ENCODE peak calls at places on chromosome 5, in five cellular contexts. One of them, this sample, is unnamed.
A peak's percentile ranks its signal among the peaks of the same experiment; 100 is the strongest.

GRCh38 chr5:104774372-104774771 is 1211.8 kb upstream of the NUDT12 start:
- DNase-seq in left lung: no peak
- DNase-seq in H9: no peak
- DNase-seq in psoas muscle: no peak
- DNase-seq in cardiac muscle cell: no peak
- DNase-seq in this sample: no peak

GRCh38 chr5:168295574-168296201 is 4.2 kb downstream of the WWC1 start:
- DNase-seq in cardiac muscle cell: peak; percentile 87
- DNase-seq in psoas muscle: no peak
- DNase-seq in H9: peak; percentile 85
- DNase-seq in left lung: peak; percentile 53
- DNase-seq in this sample: peak; percentile 63

GRCh38 chr5:158382473-158382872 is 523.5 kb upstream of the CLINT1 start:
- DNase-seq in psoas muscle: peak; percentile 71
- DNase-seq in H9: peak; percentile 42
- DNase-seq in left lung: peak; percentile 85
- DNase-seq in cardiac muscle cell: peak; percentile 97
- DNase-seq in this sample: no peak

GRCh38 chr5:145178667-145179523 is 656.2 kb downstream of the PRELID2 start:
- DNase-seq in psoas muscle: no peak
- DNase-seq in H9: no peak
- DNase-seq in cardiac muscle cell: peak; percentile 11
- DNase-seq in left lung: no peak
- DNase-seq in this sample: no peak

GRCh38 chr5:10703676-10704075 is 57.4 kb downstream of the DAP start:
- DNase-seq in cardiac muscle cell: no peak
- DNase-seq in H9: no peak
- DNase-seq in psoas muscle: no peak
- DNase-seq in left lung: no peak
- DNase-seq in this sample: no peak

GRCh38 chr5:178273665-178274541 is 41.3 kb upstream of the PHYKPL start:
- DNase-seq in psoas muscle: no peak
- DNase-seq in left lung: peak; percentile 72
- DNase-seq in cardiac muscle cell: peak; percentile 40
- DNase-seq in H9: no peak
- DNase-seq in this sample: no peak

GRCh38 chr5:139783436-139783955 is 12.1 kb upstream of the PSD2 start:
- DNase-seq in psoas muscle: no peak
- DNase-seq in left lung: no peak
- DNase-seq in H9: no peak
- DNase-seq in cardiac muscle cell: no peak
- DNase-seq in this sample: no peak

GRCh38 chr5:146877783-146878470 is 630 bp downstream of the PPP2R2B start:
- DNase-seq in psoas muscle: peak; percentile 15
- DNase-seq in H9: peak; percentile 47
- DNase-seq in left lung: no peak
- DNase-seq in cardiac muscle cell: peak; percentile 9
- DNase-seq in this sample: peak; percentile 70

GRCh38 chr5:10248378-10249260 is 1.1 kb downstream of the ATPSCKMT start:
- DNase-seq in left lung: no peak
- DNase-seq in H9: no peak
- DNase-seq in cardiac muscle cell: no peak
- DNase-seq in psoas muscle: no peak
- DNase-seq in this sample: no peak

GRCh38 chr5:122845253-122846050 is at the start of gene SNX24:
- DNase-seq in cardiac muscle cell: peak; percentile 78
- DNase-seq in psoas muscle: peak; percentile 87
- DNase-seq in left lung: peak; percentile 86
- DNase-seq in H9: peak; percentile 87
- DNase-seq in this sample: peak; percentile 80

GRCh38 chr5:116947691-116948528 is 373.3 kb upstream of the SEMA6A start:
- DNase-seq in H9: peak; percentile 96
- DNase-seq in left lung: peak; percentile 38
- DNase-seq in psoas muscle: peak; percentile 37
- DNase-seq in cardiac muscle cell: peak; percentile 71
- DNase-seq in this sample: peak; percentile 30

GRCh38 chr5:44942524-44943001 is 133.8 kb downstream of the MRPS30 start:
- DNase-seq in cardiac muscle cell: no peak
- DNase-seq in H9: peak; percentile 29
- DNase-seq in left lung: no peak
- DNase-seq in psoas muscle: no peak
- DNase-seq in this sample: no peak

GRCh38 chr5:159550951-159551350 is 220.7 kb upstream of the IL12B start:
- DNase-seq in psoas muscle: no peak
- DNase-seq in H9: no peak
- DNase-seq in cardiac muscle cell: no peak
- DNase-seq in left lung: no peak
- DNase-seq in this sample: no peak

GRCh38 chr5:10761842-10762165 is 770 bp upstream of the DAP start:
- DNase-seq in H9: no peak
- DNase-seq in cardiac muscle cell: peak; percentile 55
- DNase-seq in left lung: no peak
- DNase-seq in psoas muscle: no peak
- DNase-seq in this sample: no peak

GRCh38 chr5:142713151-142713706 is 27.3 kb upstream of the FGF1 start:
- DNase-seq in left lung: peak; percentile 87
- DNase-seq in cardiac muscle cell: peak; percentile 89
- DNase-seq in H9: peak; percentile 94
- DNase-seq in psoas muscle: peak; percentile 85
- DNase-seq in this sample: peak; percentile 94

GRCh38 chr5:2895196-2895595 is 143.7 kb upstream of the IRX2 start:
- DNase-seq in psoas muscle: no peak
- DNase-seq in cardiac muscle cell: no peak
- DNase-seq in left lung: no peak
- DNase-seq in H9: peak; percentile 12
- DNase-seq in this sample: no peak

GRCh38 chr5:140741967-140742366 is 41.7 kb downstream of the ZMAT2 start:
- DNase-seq in psoas muscle: no peak
- DNase-seq in cardiac muscle cell: no peak
- DNase-seq in H9: no peak
- DNase-seq in left lung: no peak
- DNase-seq in this sample: no peak

GRCh38 chr5:148864113-148864841 is 37.9 kb downstream of the ADRB2 start:
- DNase-seq in cardiac muscle cell: no peak
- DNase-seq in left lung: no peak
- DNase-seq in H9: no peak
- DNase-seq in psoas muscle: no peak
- DNase-seq in this sample: no peak

GRCh38 chr5:62354028-62354874 is 48.2 kb downstream of the KIF2A start:
- DNase-seq in H9: no peak
- DNase-seq in left lung: no peak
- DNase-seq in psoas muscle: no peak
- DNase-seq in cardiac muscle cell: peak; percentile 70
- DNase-seq in this sample: no peak

GRCh38 chr5:150487199-150488061 is 20.5 kb upstream of the NDST1 start:
- DNase-seq in left lung: no peak
- DNase-seq in H9: no peak
- DNase-seq in cardiac muscle cell: peak; percentile 36
- DNase-seq in psoas muscle: peak; percentile 49
- DNase-seq in this sample: no peak

GRCh38 chr5:42799241-42799608 is 12.5 kb downstream of the SELENOP start:
- DNase-seq in cardiac muscle cell: no peak
- DNase-seq in psoas muscle: no peak
- DNase-seq in H9: no peak
- DNase-seq in left lung: no peak
- DNase-seq in this sample: no peak

GRCh38 chr5:76472338-76473336 is 69.6 kb downstream of the IQGAP2 start:
- DNase-seq in left lung: no peak
- DNase-seq in cardiac muscle cell: no peak
- DNase-seq in H9: no peak
- DNase-seq in psoas muscle: no peak
- DNase-seq in this sample: no peak

GRCh38 chr5:175623086-175623485 is 34.8 kb upstream of the HRH2 start:
- DNase-seq in psoas muscle: no peak
- DNase-seq in cardiac muscle cell: no peak
- DNase-seq in left lung: no peak
- DNase-seq in H9: no peak
- DNase-seq in this sample: no peak

GRCh38 chr5:115557667-115558387 is 13.3 kb upstream of the FEM1C start:
- DNase-seq in H9: no peak
- DNase-seq in left lung: no peak
- DNase-seq in cardiac muscle cell: no peak
- DNase-seq in psoas muscle: no peak
- DNase-seq in this sample: no peak

GRCh38 chr5:148776780-148777179 is 49.6 kb upstream of the ADRB2 start:
- DNase-seq in left lung: peak; percentile 43
- DNase-seq in H9: no peak
- DNase-seq in cardiac muscle cell: peak; percentile 19
- DNase-seq in psoas muscle: no peak
- DNase-seq in this sample: no peak

GRCh38 chr5:40030661-40031060 is 605.9 kb upstream of the DAB2 start:
- DNase-seq in left lung: no peak
- DNase-seq in cardiac muscle cell: no peak
- DNase-seq in H9: no peak
- DNase-seq in psoas muscle: no peak
- DNase-seq in this sample: no peak

GRCh38 chr5:172816887-172817418 is 17.1 kb upstream of the ERGIC1 start:
- DNase-seq in H9: no peak
- DNase-seq in cardiac muscle cell: peak; percentile 52
- DNase-seq in psoas muscle: no peak
- DNase-seq in left lung: no peak
- DNase-seq in this sample: no peak
- TF ChIP-seq CTCF in H9: no peak
- TF ChIP-seq CTCF in cardiac muscle cell: no peak
- TF ChIP-seq CTCF in psoas muscle: no peak
- TF ChIP-seq CTCF in left lung: no peak
- TF ChIP-seq CTCF in this sample: no peak

GRCh38 chr5:171409164-171410136 is 10.0 kb upstream of the FGF18 start:
- DNase-seq in H9: no peak
- DNase-seq in left lung: no peak
- DNase-seq in psoas muscle: no peak
- DNase-seq in cardiac muscle cell: no peak
- DNase-seq in this sample: no peak

GRCh38 chr5:171401167-171401947 is 13.7 kb downstream of the NPM1 start:
- DNase-seq in H9: no peak
- DNase-seq in left lung: no peak
- DNase-seq in psoas muscle: no peak
- DNase-seq in cardiac muscle cell: no peak
- DNase-seq in this sample: no peak

GRCh38 chr5:171400169-171400568 is 12.5 kb downstream of the NPM1 start:
- DNase-seq in H9: no peak
- DNase-seq in left lung: no peak
- DNase-seq in cardiac muscle cell: no peak
- DNase-seq in psoas muscle: no peak
- DNase-seq in this sample: no peak

GRCh38 chr5:171407234-171407633 is 12.2 kb upstream of the FGF18 start:
- DNase-seq in H9: no peak
- DNase-seq in psoas muscle: no peak
- DNase-seq in left lung: no peak
- DNase-seq in cardiac muscle cell: no peak
- DNase-seq in this sample: no peak

DNA sequence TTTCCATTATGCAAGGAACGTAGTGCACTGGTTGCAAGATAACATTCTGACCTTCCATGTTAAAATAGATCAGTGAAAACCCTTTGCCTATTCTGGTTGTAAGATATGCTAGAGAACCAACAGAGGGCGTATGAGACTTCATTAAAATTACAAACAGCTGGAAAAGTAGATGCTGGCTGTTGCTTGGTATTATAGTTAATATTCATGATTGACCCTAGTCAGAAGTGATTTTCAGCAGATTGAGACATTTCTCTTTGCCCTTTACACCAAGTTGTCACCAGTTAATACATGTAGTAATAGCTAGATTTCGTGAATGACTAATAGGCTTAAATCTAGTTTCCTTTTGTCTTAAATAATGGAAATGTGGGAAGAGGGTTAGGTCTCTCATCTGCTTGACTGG is 13.8 kb upstream of the FGF18 start:
- DNase-seq in left lung: no peak
- DNase-seq in H9: no peak
- DNase-seq in psoas muscle: no peak
- DNase-seq in cardiac muscle cell: peak; percentile 35
- DNase-seq in this sample: no peak
- TF ChIP-seq CTCF in left lung: peak; percentile 22
- TF ChIP-seq CTCF in H9: peak; percentile 48
- TF ChIP-seq CTCF in psoas muscle: no peak
- TF ChIP-seq CTCF in cardiac muscle cell: peak; percentile 55
- TF ChIP-seq CTCF in this sample: peak; percentile 19

DNA sequence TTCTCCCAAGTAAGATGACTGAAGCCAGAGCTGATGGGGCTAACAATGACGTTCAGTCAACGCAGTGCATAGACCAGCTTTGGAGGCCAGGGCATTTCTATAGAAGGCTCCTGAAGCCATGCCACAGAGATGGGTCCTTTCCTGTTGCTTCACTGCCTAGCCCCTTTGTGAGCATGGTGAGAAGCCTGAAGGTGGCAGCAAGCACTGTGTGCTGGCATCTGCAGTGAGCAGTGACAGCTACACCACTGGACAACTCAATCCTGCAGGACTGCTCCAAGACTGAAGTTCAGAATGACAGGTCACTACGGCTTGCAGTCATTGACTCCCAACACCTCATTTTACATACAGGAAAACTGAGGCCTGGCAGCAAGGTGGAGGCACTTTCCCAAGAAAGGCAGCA is 229.0 kb downstream of the TSSK1B start:
- DNase-seq in H9: no peak
- DNase-seq in left lung: no peak
- DNase-seq in psoas muscle: no peak
- DNase-seq in cardiac muscle cell: no peak
- DNase-seq in this sample: no peak
- TF ChIP-seq CTCF in H9: peak; percentile 24
- TF ChIP-seq CTCF in left lung: no peak
- TF ChIP-seq CTCF in psoas muscle: peak; percentile 27
- TF ChIP-seq CTCF in cardiac muscle cell: peak; percentile 8
- TF ChIP-seq CTCF in this sample: no peak

GRCh38 chr5:77621440-77621839 is 17.1 kb downstream of the OTP start:
- DNase-seq in left lung: no peak
- DNase-seq in psoas muscle: no peak
- DNase-seq in H9: no peak
- DNase-seq in cardiac muscle cell: no peak
- DNase-seq in this sample: no peak

GRCh38 chr5:77616920-77617319 is 21.6 kb downstream of the OTP start:
- DNase-seq in H9: no peak
- DNase-seq in left lung: no peak
- DNase-seq in psoas muscle: no peak
- DNase-seq in cardiac muscle cell: no peak
- DNase-seq in this sample: no peak

GRCh38 chr5:77623341-77623740 is 15.2 kb downstream of the OTP start:
- DNase-seq in cardiac muscle cell: no peak
- DNase-seq in psoas muscle: no peak
- DNase-seq in left lung: no peak
- DNase-seq in H9: no peak
- DNase-seq in this sample: no peak

GRCh38 chr5:77620404-77620803 is 18.1 kb downstream of the OTP start:
- DNase-seq in cardiac muscle cell: no peak
- DNase-seq in psoas muscle: no peak
- DNase-seq in left lung: no peak
- DNase-seq in H9: peak; percentile 91
- DNase-seq in this sample: no peak
- TF ChIP-seq CTCF in cardiac muscle cell: no peak
- TF ChIP-seq CTCF in psoas muscle: no peak
- TF ChIP-seq CTCF in left lung: no peak
- TF ChIP-seq CTCF in H9: peak; percentile 69
- TF ChIP-seq CTCF in this sample: no peak